ENCODE peak calls at places on chromosomes 2 and 18, in ten cellular contexts. L, W, D, E, B, O, N, H, V and Q are unnamed samples.

GRCh38 chr2:66688951-66689350 is 254.0 kb downstream of the MEIS1 start:
- DNase-seq in L (no peak), W (no peak), D (no peak), E (no peak), B (no peak), O (no peak), N (no peak), H (no peak), V (no peak), Q (no peak)

GRCh38 chr2:164890533-164890932 is 48.9 kb upstream of the COBLL1 start:
- DNase-seq in L (no peak), W (peak), D (no peak), E (no peak), B (no peak), O (no peak), N (no peak), H (peak), V (no peak), Q (no peak)

GRCh38 chr2:29115797-29116781 is 874 bp downstream of the CLIP4 start:
- DNase-seq in L (peak), W (peak), D (peak), E (peak), B (peak), O (peak), N (peak), H (peak), V (peak), Q (peak)

GRCh38 chr2:239227661-239228371 is 173.0 kb downstream of the HDAC4 start:
- DNase-seq in L (no peak), W (no peak), D (peak), E (no peak), B (no peak), O (no peak), N (no peak), H (no peak), V (no peak), Q (peak)

GRCh38 chr2:230671117-230671516 is 41.5 kb upstream of the CAB39 start:
- DNase-seq in L (no peak), W (peak), D (no peak), E (peak), B (no peak), O (peak), N (no peak), H (peak), V (no peak), Q (peak)

GRCh38 chr2:119389615-119390306 is 23.0 kb downstream of the DBI start:
- DNase-seq in L (no peak), W (peak), D (peak), E (peak), B (no peak), O (peak), N (no peak), H (peak), V (no peak), Q (peak)

GRCh38 chr2:95024306-95024880 is 1.1 kb upstream of the MAL start:
- DNase-seq in L (no peak), W (no peak), D (no peak), E (no peak), B (no peak), O (no peak), N (no peak), H (no peak), V (no peak), Q (no peak)

GRCh38 chr2:113858764-113859163 is 31.1 kb upstream of the ACTR3 start:
- DNase-seq in L (peak), W (peak), D (no peak), E (peak), B (no peak), O (peak), N (no peak), H (peak), V (no peak), Q (peak)

GRCh38 chr2:10215393-10215935 is 87.2 kb upstream of the HPCAL1 start:
- DNase-seq in L (no peak), W (no peak), D (no peak), E (peak), B (no peak), O (peak), N (no peak), H (no peak), V (no peak), Q (no peak)

GRCh38 chr18:5649439-5649838 is 105.6 kb upstream of the EPB41L3 start:
- DNase-seq in L (no peak), W (no peak), D (no peak), E (no peak), B (no peak), O (no peak), N (no peak), H (no peak), V (peak), Q (no peak)

GRCh38 chr2:217988840-217989204 is 14.0 kb downstream of the TNS1 start:
- DNase-seq in L (no peak), W (no peak), D (no peak), E (no peak), B (no peak), O (no peak), N (no peak), H (no peak), V (no peak), Q (peak)

GRCh38 chr2:64168231-64168630 is 24.0 kb upstream of the PELI1 start:
- DNase-seq in L (no peak), W (no peak), D (no peak), E (no peak), B (no peak), O (no peak), N (no peak), H (no peak), V (no peak), Q (no peak)

GRCh38 chr2:136932700-136933099 is 167.4 kb downstream of the THSD7B start:
- DNase-seq in L (no peak), W (peak), D (no peak), E (peak), B (no peak), O (peak), N (no peak), H (no peak), V (peak), Q (peak)

GRCh38 chr2:234550511-234551107 is 53.7 kb upstream of the ARL4C start:
- DNase-seq in L (peak), W (peak), D (peak), E (peak), B (peak), O (peak), N (peak), H (peak), V (peak), Q (peak)

GRCh38 chr2:226136739-226137138 is 662.9 kb downstream of the IRS1 start:
- DNase-seq in L (no peak), W (no peak), D (no peak), E (peak), B (no peak), O (no peak), N (no peak), H (no peak), V (no peak), Q (no peak)

GRCh38 chr2:240962371-240963064 is 35.9 kb upstream of the SNED1 start:
- DNase-seq in L (no peak), W (no peak), D (peak), E (no peak), B (peak), O (no peak), N (no peak), H (peak), V (no peak), Q (peak)

GRCh38 chr2:63378589-63378988 is 209.7 kb downstream of the WDPCP start:
- DNase-seq in L (no peak), W (no peak), D (no peak), E (peak), B (no peak), O (no peak), N (no peak), H (no peak), V (no peak), Q (no peak)

GRCh38 chr2:200705305-200705985 is 106.3 kb upstream of the BZW1 start:
- DNase-seq in L (peak), W (peak), D (no peak), E (peak), B (no peak), O (no peak), N (no peak), H (peak), V (no peak), Q (no peak)

GRCh38 chr2:109261906-109262631 is 133.1 kb downstream of the SH3RF3 start:
- DNase-seq in L (no peak), W (no peak), D (no peak), E (no peak), B (no peak), O (no peak), N (no peak), H (no peak), V (no peak), Q (no peak)

GRCh38 chr2:128366746-128367511 is 48.3 kb upstream of the HS6ST1 start:
- DNase-seq in L (no peak), W (no peak), D (no peak), E (no peak), B (peak), O (no peak), N (no peak), H (no peak), V (no peak), Q (no peak)

GRCh38 chr2:96848264-96848663 is 4.4 kb upstream of the ANKRD23 start:
- DNase-seq in L (no peak), W (no peak), D (no peak), E (no peak), B (no peak), O (no peak), N (peak), H (no peak), V (peak), Q (no peak)

GRCh38 chr18:61975526-61976326 is 82.9 kb upstream of the RNF152 start:
- DNase-seq in L (no peak), W (no peak), D (no peak), E (no peak), B (no peak), O (no peak), N (no peak), H (no peak), V (no peak), Q (no peak)

GRCh38 chr2:86368181-86368824 is 30.9 kb upstream of the REEP1 start:
- DNase-seq in L (peak), W (peak), D (peak), E (peak), B (no peak), O (peak), N (no peak), H (peak), V (peak), Q (peak)

GRCh38 chr2:127075821-127076220 is 31.1 kb downstream of the BIN1 start:
- DNase-seq in L (no peak), W (no peak), D (no peak), E (no peak), B (no peak), O (no peak), N (no peak), H (no peak), V (no peak), Q (no peak)
- H3K27ac ChIP-seq in L (no peak), W (no peak), D (peak), E (no peak), B (no peak), O (no peak), N (no peak), H (no peak), V (no peak), Q (no peak)

GRCh38 chr2:8636041-8636491 is 45.8 kb upstream of the ID2 start:
- DNase-seq in L (no peak), W (no peak), D (no peak), E (no peak), B (peak), O (no peak), N (no peak), H (no peak), V (peak), Q (no peak)
- H3K4me3 ChIP-seq in L (no peak), W (no peak), D (no peak), E (no peak), B (no peak), O (no peak), N (no peak), H (no peak), V (no peak), Q (no peak)

GRCh38 chr18:49667462-49667861 is 105.6 kb downstream of the LIPG start:
- DNase-seq in L (no peak), W (no peak), D (no peak), E (no peak), B (no peak), O (no peak), N (no peak), H (no peak), V (no peak), Q (no peak)
- H3K27ac ChIP-seq in L (no peak), W (no peak), D (no peak), E (no peak), B (no peak), O (no peak), N (no peak), H (no peak), V (no peak), Q (no peak)

DNA sequence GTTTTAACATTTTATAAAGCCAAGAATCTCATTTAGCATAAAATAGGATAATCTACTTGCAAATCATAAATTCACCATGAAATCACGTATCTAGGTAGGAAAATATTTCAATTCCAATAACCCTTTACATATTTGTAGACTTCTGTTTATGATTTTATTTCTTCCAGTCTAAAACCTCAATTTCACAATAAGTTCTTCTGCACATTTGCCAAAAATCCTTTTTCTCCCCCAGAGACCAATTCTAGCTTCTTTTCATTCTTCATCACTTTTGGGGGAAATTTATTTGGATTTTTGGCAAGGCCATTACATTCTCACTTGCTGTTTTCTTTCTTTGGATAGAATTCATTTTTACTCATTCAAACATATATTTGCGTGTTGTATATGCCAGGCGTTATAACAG is 86.8 kb downstream of the SPRED2 start:
- DNase-seq in L (no peak), W (no peak), D (no peak), E (no peak), B (no peak), O (no peak), N (no peak), H (no peak), V (no peak), Q (peak)
- H3K4me3 ChIP-seq in L (no peak), W (no peak), D (no peak), E (no peak), B (no peak), O (no peak), N (no peak), H (no peak), V (no peak), Q (no peak)

GRCh38 chr2:70101174-70101573 is 13.9 kb downstream of the PCBP1 start:
- DNase-seq in L (no peak), W (no peak), D (no peak), E (no peak), B (no peak), O (no peak), N (no peak), H (no peak), V (no peak), Q (no peak)

GRCh38 chr2:70099270-70099669 is 12.0 kb downstream of the PCBP1 start:
- DNase-seq in L (no peak), W (no peak), D (no peak), E (no peak), B (no peak), O (no peak), N (no peak), H (no peak), V (no peak), Q (no peak)

GRCh38 chr2:70103531-70104061 is 16.3 kb downstream of the PCBP1 start:
- DNase-seq in L (no peak), W (no peak), D (no peak), E (no peak), B (no peak), O (no peak), N (no peak), H (no peak), V (no peak), Q (no peak)

DNA sequence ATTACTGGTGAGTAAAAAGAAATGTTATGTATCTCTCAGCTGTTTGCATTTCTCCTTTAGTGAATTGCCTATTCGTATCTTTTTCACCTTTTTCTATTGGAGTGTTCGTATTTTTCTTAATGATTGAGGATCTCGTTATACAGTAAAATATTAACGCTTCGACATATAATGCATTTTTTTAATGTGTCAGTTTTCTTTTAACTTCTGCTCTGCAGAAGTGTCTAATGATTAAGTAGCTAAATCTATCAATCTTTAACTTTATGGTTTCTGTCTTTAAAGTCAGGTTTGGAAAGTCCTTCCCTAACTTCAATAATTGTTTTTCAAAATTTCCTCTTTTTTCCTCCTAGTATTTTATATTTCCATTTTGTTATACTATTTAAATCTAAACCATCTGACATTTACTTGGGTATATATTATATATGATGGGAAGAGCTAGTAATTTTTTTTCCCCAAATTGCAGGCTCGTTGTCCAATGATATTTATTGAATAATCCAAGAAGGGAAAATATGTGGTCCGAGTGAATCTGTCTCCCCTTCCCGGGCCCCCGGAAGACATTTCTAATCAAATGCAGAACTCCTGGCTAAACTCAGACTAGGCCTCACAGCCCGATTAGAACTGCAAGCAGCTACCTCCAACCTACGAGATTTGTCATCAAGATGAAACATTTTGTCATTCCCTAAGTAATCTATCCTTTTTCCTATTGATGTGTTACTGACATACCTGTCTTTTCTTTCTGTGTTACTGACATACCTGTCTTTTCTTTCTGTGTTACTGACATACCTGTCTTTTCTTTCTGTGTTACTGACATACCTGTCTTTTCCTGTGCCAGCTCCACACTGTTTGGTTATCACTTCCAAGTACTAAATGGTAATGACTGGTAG is 17.2 kb downstream of the PCBP1 start:
- DNase-seq in L (no peak), W (peak), D (peak), E (no peak), B (no peak), O (no peak), N (no peak), H (peak), V (peak), Q (peak)
- H3K27ac ChIP-seq in L (peak), W (peak), D (peak), E (no peak), B (no peak), O (no peak), N (peak), H (no peak), V (peak), Q (no peak)

GRCh38 chr2:23542390-23542789 is 157.4 kb downstream of the KLHL29 start:
- DNase-seq in L (no peak), W (no peak), D (no peak), E (no peak), B (no peak), O (no peak), N (peak), H (no peak), V (no peak), Q (no peak)

GRCh38 chr2:23546913-23547312 is 161.9 kb downstream of the KLHL29 start:
- DNase-seq in L (no peak), W (no peak), D (no peak), E (no peak), B (no peak), O (no peak), N (peak), H (no peak), V (no peak), Q (no peak)

GRCh38 chr2:23545811-23546210 is 160.8 kb downstream of the KLHL29 start:
- DNase-seq in L (no peak), W (no peak), D (no peak), E (no peak), B (no peak), O (no peak), N (peak), H (no peak), V (no peak), Q (no peak)

GRCh38 chr2:23545391-23545790 is 160.4 kb downstream of the KLHL29 start:
- DNase-seq in L (peak), W (no peak), D (no peak), E (no peak), B (no peak), O (no peak), N (peak), H (no peak), V (no peak), Q (peak)

DNA sequence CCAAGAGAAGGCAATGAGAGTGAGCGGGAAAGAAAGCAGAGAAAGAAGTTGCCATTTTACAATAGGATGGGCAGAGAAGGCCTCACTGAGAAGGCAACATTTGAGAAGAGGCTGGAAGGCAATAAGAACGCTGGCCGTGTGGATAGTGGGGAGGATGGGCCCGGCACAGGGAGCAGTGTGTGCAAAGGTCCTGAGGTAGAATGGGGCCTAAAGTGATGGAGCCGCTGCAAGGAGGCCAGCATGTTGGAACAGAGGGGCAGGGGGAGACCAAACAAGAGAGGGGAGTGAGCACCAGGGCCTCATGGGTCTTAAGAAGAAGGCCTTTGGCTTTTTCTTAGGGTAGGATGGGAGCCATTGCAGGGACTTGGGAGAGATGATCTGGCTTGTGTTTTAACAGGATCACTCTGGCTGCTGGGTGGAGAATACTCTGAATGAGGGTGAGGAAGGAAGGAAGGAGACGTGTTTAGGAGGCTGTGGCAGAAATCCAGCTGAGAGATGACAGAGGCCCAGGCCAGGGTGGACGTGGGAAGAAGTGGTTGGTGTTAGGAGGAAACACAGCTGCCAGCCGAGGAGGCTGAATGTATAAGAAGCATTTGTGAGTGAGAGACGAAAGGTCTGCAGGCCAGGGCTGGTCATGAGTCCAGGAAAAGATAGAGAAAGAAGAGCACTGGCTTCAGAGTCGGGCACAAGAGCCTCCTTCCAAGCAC is 159.8 kb downstream of the KLHL29 start:
- DNase-seq in L (no peak), W (no peak), D (no peak), E (no peak), B (no peak), O (no peak), N (no peak), H (peak), V (no peak), Q (no peak)
- H3K4me3 ChIP-seq in L (no peak), W (no peak), D (no peak), E (no peak), B (no peak), O (no peak), N (no peak), H (no peak), V (no peak), Q (no peak)